ENCODE peak calls at places on chromosomes 11 and 22, in ten cellular contexts. P is GM13977, X is neural progenitor cell, Z is coronary artery, W is AG10803, A is cardiac muscle cell, H is PC-9, S is transverse colon, C is foreskin fibroblast, L is RWPE2. N is an unnamed sample.

GRCh38 chr11:69524291-69524882 is 42.9 kb downstream of the LINC01488 start:
- DNase-seq in P (no peak), X (no peak), Z (no peak), W (peak), A (peak), H (peak), S (no peak), C (peak), L (no peak), N (no peak)

GRCh38 chr22:47610281-47610680 is 847.8 kb downstream of the TBC1D22A start:
- DNase-seq in P (no peak), X (no peak), Z (no peak), W (no peak), A (no peak), H (no peak), S (no peak), C (no peak), L (peak), N (no peak)

GRCh38 chr11:84899134-84899533 is 728.0 kb downstream of the DLG2 start:
- DNase-seq in P (no peak), X (no peak), Z (no peak), W (peak), A (no peak), H (no peak), S (no peak), C (peak), L (no peak), N (no peak)

GRCh38 chr22:47201996-47202818 is 439.8 kb downstream of the TBC1D22A start:
- DNase-seq in P (no peak), X (no peak), Z (peak), W (no peak), A (no peak), H (no peak), S (no peak), C (no peak), L (peak), N (no peak)

GRCh38 chr11:34633990-34634725 is 13.3 kb downstream of the EHF start:
- DNase-seq in P (no peak), X (no peak), Z (no peak), W (peak), A (peak), H (no peak), S (no peak), C (peak), L (no peak), N (no peak)

GRCh38 chr11:13341028-13341427 is 63.4 kb downstream of the BMAL1 start:
- DNase-seq in P (no peak), X (no peak), Z (no peak), W (no peak), A (no peak), H (no peak), S (no peak), C (no peak), L (no peak), N (no peak)

GRCh38 chr11:93494341-93494740 is 48.9 kb downstream of the SMCO4 start:
- DNase-seq in P (no peak), X (no peak), Z (no peak), W (peak), A (no peak), H (no peak), S (no peak), C (no peak), L (no peak), N (no peak)

GRCh38 chr11:6794637-6795036 is 4.9 kb downstream of the OR6A2 start:
- DNase-seq in P (no peak), X (no peak), Z (no peak), W (no peak), A (no peak), H (no peak), S (no peak), C (no peak), L (no peak), N (no peak)

GRCh38 chr11:61541568-61541967 is 33.0 kb downstream of the LRRC10B start:
- DNase-seq in P (no peak), X (peak), Z (no peak), W (peak), A (peak), H (peak), S (no peak), C (peak), L (no peak), N (no peak)

GRCh38 chr11:75035911-75036536 is 47.3 kb downstream of the NEU3 start:
- DNase-seq in P (no peak), X (no peak), Z (no peak), W (no peak), A (no peak), H (peak), S (peak), C (peak), L (no peak), N (no peak)

GRCh38 chr11:5808500-5809121 is at the start of gene OR52N2:
- DNase-seq in P (peak), X (peak), Z (no peak), W (peak), A (peak), H (peak), S (peak), C (peak), L (no peak), N (peak)

GRCh38 chr22:23431337-23432072 is 148.6 kb downstream of the IGLL1 start:
- DNase-seq in P (no peak), X (peak), Z (no peak), W (no peak), A (peak), H (no peak), S (no peak), C (peak), L (no peak), N (no peak)

GRCh38 chr11:36455658-36456111 is 54.4 kb downstream of the TRAF6 start:
- DNase-seq in P (no peak), X (peak), Z (peak), W (peak), A (peak), H (peak), S (peak), C (peak), L (no peak), N (no peak)

GRCh38 chr11:117704416-117705150 is 92.4 kb downstream of the DSCAML1 start:
- DNase-seq in P (no peak), X (no peak), Z (no peak), W (no peak), A (no peak), H (no peak), S (no peak), C (no peak), L (no peak), N (no peak)

GRCh38 chr11:28269621-28270020 is 161.4 kb downstream of the METTL15 start:
- DNase-seq in P (no peak), X (no peak), Z (no peak), W (no peak), A (no peak), H (no peak), S (no peak), C (no peak), L (no peak), N (no peak)

GRCh38 chr22:39745789-39746188 is 147.8 kb downstream of the ENTHD1 start:
- DNase-seq in P (peak), X (no peak), Z (no peak), W (no peak), A (no peak), H (no peak), S (no peak), C (no peak), L (no peak), N (no peak)

GRCh38 chr11:44823920-44824704 is 97.3 kb downstream of the TSPAN18 start:
- DNase-seq in P (no peak), X (peak), Z (no peak), W (no peak), A (peak), H (no peak), S (no peak), C (no peak), L (no peak), N (no peak)

GRCh38 chr11:47514825-47515647 is 37.9 kb downstream of the CELF1 start:
- DNase-seq in P (no peak), X (no peak), Z (no peak), W (peak), A (peak), H (no peak), S (no peak), C (peak), L (no peak), N (no peak)

GRCh38 chr22:47963660-47964059 is 1201.2 kb downstream of the TBC1D22A start:
- DNase-seq in P (no peak), X (no peak), Z (no peak), W (no peak), A (no peak), H (no peak), S (no peak), C (no peak), L (no peak), N (no peak)

GRCh38 chr22:27207907-27208306 is 550.5 kb downstream of the MIAT start:
- DNase-seq in P (no peak), X (no peak), Z (peak), W (peak), A (no peak), H (no peak), S (no peak), C (peak), L (no peak), N (no peak)

GRCh38 chr22:49884503-49885260 is 31.0 kb downstream of the ZBED4 start:
- DNase-seq in P (no peak), X (no peak), Z (no peak), W (no peak), A (no peak), H (no peak), S (no peak), C (no peak), L (no peak), N (no peak)

GRCh38 chr11:844693-845644 is 2.3 kb downstream of the TSPAN4 start:
- DNase-seq in P (peak), X (peak), Z (peak), W (peak), A (peak), H (peak), S (peak), C (peak), L (peak), N (no peak)

GRCh38 chr11:64858467-64859401 is 14.3 kb upstream of the CDC42BPG start:
- DNase-seq in P (no peak), X (no peak), Z (no peak), W (no peak), A (no peak), H (no peak), S (peak), C (no peak), L (peak), N (no peak)

GRCh38 chr22:47695176-47695575 is 932.7 kb downstream of the TBC1D22A start:
- DNase-seq in P (peak), X (no peak), Z (no peak), W (no peak), A (no peak), H (no peak), S (no peak), C (no peak), L (no peak), N (no peak)

GRCh38 chr22:45784357-45785277 is 113.0 kb downstream of the ATXN10 start:
- DNase-seq in P (no peak), X (peak), Z (no peak), W (no peak), A (no peak), H (no peak), S (no peak), C (no peak), L (no peak), N (no peak)

GRCh38 chr11:2517016-2517385 is 72.2 kb downstream of the KCNQ1 start:
- DNase-seq in P (no peak), X (no peak), Z (peak), W (no peak), A (no peak), H (no peak), S (peak), C (no peak), L (no peak), N (no peak)

GRCh38 chr11:63560506-63561179 is 2.5 kb downstream of the PLAAT2 start:
- DNase-seq in P (no peak), X (no peak), Z (no peak), W (no peak), A (no peak), H (peak), S (peak), C (no peak), L (no peak), N (no peak)

GRCh38 chr22:19446603-19447387 is 716 bp downstream of the C22orf39 start:
- DNase-seq in P (no peak), X (peak), Z (no peak), W (no peak), A (no peak), H (no peak), S (peak), C (no peak), L (no peak), N (no peak)

GRCh38 chr11:47393163-47394049 is 15.0 kb upstream of the SLC39A13 start:
- DNase-seq in P (peak), X (peak), Z (no peak), W (peak), A (peak), H (no peak), S (no peak), C (peak), L (no peak), N (no peak)

GRCh38 chr11:64619811-64620285 is 28.8 kb downstream of the SLC22A12 start:
- DNase-seq in P (no peak), X (peak), Z (no peak), W (peak), A (peak), H (no peak), S (peak), C (peak), L (no peak), N (no peak)

DNA sequence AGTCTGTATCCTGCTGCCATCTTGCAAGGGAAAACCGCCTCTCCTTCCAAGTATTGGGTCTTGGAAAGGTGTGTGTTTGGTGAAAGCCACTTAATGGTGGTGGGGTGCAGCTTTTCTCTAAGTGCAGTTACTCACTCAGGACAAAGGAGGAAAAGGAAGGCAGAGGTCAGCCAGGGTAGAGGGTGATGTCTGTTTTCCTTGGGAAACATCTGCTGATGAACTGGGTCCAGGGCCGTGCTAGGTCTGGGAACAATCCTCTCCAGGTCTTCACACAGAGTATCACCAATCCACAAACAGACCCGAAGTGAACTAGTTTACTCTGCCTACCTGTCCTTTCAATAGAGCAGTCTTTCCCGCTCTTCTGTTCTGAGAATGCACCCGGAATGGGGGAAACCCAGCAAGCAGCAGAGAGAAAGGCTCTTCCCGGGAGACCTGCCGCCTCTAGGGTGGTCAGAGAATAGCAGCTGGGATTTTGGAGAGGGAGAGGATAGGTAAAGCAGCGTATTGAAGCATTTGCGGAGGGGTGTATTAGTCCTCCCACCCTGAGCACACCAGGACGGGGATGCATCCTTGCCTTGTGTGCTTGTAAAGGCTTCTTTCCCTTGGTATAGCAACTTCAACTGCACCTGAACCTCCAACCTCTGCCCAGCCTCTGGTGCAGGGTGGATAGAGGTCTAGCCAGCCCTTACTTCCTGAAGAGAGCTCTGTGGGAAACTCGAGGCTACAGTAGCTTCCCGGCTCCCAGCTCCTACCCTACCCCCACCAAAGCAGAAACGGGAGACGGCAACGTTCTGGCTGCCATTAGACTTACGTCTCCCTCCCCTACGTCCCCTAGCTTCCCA is 20.7 kb downstream of the LHFPL7 start:
- DNase-seq in P (no peak), X (peak), Z (no peak), W (no peak), A (peak), H (no peak), S (no peak), C (no peak), L (no peak), N (no peak)
- TF ChIP-seq CTCF in P (no peak), X (peak), Z (no peak), W (no peak), A (no peak), H (no peak), S (no peak), C (no peak), L (no peak), N (no peak)

GRCh38 chr11:128603752-128604472 is 16.6 kb upstream of the ETS1 start:
- DNase-seq in P (no peak), X (no peak), Z (no peak), W (peak), A (peak), H (no peak), S (no peak), C (no peak), L (no peak), N (no peak)
- TF ChIP-seq CTCF in P (peak), X (no peak), Z (no peak), W (no peak), A (no peak), H (no peak), S (no peak), C (no peak), L (no peak), N (no peak)

DNA sequence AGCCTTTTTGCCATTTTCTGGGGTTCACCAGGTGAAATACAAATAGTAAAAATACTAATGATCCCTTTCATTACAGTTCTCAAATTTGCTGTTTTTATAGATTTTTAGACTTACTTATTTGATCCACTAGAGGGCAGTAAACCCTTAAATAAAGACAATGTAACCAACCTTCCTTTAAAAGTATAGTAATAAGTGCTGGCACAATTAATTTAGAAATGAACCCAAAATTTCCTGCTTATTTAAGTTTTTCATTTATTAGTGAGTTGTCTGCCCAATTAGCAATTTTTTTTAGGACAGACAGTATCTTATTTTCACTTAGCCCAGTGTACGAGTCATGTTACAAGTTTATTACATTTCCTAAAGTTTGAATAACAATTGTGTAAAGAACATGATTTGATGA is 4.7 kb downstream of the DDIAS start:
- DNase-seq in P (peak), X (peak), Z (no peak), W (peak), A (peak), H (no peak), S (no peak), C (peak), L (no peak), N (no peak)
- TF ChIP-seq CTCF in P (peak), X (peak), Z (peak), W (peak), A (peak), H (peak), S (peak), C (peak), L (peak), N (peak)

GRCh38 chr11:134712228-134713145 is 300.4 kb upstream of the B3GAT1 start:
- DNase-seq in P (no peak), X (no peak), Z (peak), W (no peak), A (no peak), H (no peak), S (no peak), C (no peak), L (no peak), N (no peak)
- TF ChIP-seq CTCF in P (no peak), X (no peak), Z (no peak), W (no peak), A (no peak), H (no peak), S (no peak), C (no peak), L (no peak), N (no peak)

DNA sequence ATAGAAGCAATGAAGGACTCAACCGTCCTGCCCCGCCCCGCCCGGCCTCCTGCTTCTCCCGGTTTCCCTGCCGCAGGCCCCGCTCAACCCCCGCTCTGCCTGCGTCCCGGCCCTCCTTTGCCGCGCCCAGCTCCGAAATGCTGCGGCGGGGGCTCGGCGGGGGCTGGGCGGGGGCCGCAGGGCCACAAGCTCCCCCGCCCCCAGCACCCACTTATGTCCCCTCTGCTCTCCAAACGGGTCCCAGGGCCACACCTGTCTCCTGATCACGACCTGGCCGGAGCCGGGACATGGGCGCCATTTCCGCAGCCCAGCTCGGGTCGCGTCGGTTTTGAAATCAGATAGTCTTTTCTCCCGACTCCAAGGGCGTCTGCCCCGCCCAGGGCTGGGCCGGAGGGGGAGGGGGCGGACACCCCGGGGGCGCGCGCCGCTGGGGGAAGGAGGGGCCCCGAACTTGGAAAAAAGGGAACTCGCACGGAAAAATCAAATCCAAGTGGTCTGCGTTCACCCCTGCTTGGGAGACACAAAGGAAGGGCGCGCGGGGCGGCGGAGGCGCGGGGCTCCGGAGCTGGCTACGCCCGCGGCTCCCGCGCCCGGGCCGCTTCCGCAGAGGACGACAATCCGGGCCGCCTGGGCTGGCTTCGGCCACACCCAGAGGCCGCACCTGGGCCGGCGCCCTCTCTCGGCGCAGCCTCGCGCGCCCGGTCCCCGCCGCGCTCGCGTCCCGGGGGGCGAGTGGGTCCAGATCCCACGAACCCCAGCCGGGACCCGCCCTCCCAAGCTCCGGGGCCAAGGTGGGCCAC is 70.5 kb upstream of the EP300 start:
- DNase-seq in P (peak), X (peak), Z (peak), W (peak), A (peak), H (peak), S (peak), C (peak), L (peak), N (peak)
- TF ChIP-seq CTCF in P (peak), X (no peak), Z (no peak), W (no peak), A (no peak), H (no peak), S (no peak), C (no peak), L (peak), N (peak)

DNA sequence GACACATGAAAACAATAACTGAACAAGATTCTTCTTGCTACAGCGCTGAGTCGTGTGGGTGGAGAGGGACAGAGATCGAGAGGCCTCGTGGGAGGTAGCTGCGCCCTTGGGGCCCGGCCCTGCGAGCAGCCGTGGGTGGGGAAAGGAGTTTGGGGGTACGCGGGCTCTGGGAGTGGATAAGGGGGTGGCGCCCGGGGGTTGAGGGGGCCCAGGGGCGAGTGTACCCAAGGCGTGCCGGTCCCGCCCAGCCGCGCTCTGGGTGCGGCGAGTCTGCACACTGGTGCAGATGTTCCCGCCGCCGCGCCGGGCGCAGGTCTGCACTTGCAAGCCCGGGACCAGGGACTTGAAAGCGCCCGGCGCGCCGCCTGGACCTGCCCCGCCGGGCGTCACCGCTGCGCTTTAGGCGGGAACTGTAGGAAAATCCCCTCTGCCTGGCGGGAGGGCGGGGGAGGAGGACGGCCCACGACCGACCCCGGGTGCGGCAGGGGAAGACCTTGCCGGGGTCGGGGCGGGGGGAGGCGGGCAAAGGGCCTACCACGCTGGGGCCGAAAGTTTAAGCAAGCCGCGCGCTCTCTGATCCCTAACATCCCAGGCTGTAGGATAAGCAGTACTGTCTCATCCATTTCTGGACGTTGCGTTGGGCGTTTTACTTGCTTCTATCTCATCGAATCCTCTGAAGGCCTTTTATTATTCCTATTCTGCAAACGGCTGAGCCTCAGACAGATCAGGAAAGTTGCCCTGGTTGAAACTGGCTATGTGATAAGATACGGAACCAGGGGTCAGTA is 1.4 kb upstream of the KREMEN1 start:
- DNase-seq in P (peak), X (peak), Z (no peak), W (no peak), A (peak), H (peak), S (peak), C (peak), L (peak), N (peak)
- TF ChIP-seq CTCF in P (no peak), X (no peak), Z (no peak), W (no peak), A (no peak), H (no peak), S (no peak), C (no peak), L (no peak), N (no peak)